ENCODE peak calls at places on chromosomes 6 and 20, in six cellular contexts. One of them, this sample, is unnamed.

GRCh38 chr20:43949248-43949647 is 34.6 kb downstream of the TOX2 start:
- DNase-seq in IMR-90: no peak
- DNase-seq in bronchial epithelial cell: no peak
- DNase-seq in lower lobe of right lung: no peak
- DNase-seq in fibroblast of mammary gland: no peak
- DNase-seq in HepG2: no peak
- DNase-seq in this sample: no peak

GRCh38 chr6:132725471-132725870 is 11.6 kb upstream of the VNN1 start:
- DNase-seq in IMR-90: no peak
- DNase-seq in bronchial epithelial cell: no peak
- DNase-seq in lower lobe of right lung: no peak
- DNase-seq in fibroblast of mammary gland: no peak
- DNase-seq in HepG2: no peak
- DNase-seq in this sample: no peak

GRCh38 chr20:19301843-19302242 is 89.4 kb downstream of the SLC24A3 start:
- DNase-seq in IMR-90: no peak
- DNase-seq in bronchial epithelial cell: peak
- DNase-seq in lower lobe of right lung: no peak
- DNase-seq in fibroblast of mammary gland: no peak
- DNase-seq in HepG2: no peak
- DNase-seq in this sample: no peak

GRCh38 chr6:30227763-30228487 is 14.7 kb upstream of the TRIM26 start:
- DNase-seq in IMR-90: no peak
- DNase-seq in bronchial epithelial cell: no peak
- DNase-seq in lower lobe of right lung: no peak
- DNase-seq in fibroblast of mammary gland: no peak
- DNase-seq in HepG2: no peak
- DNase-seq in this sample: no peak

GRCh38 chr6:158648682-158649131 is 1.1 kb upstream of the SYTL3 start:
- DNase-seq in IMR-90: peak
- DNase-seq in bronchial epithelial cell: peak
- DNase-seq in lower lobe of right lung: no peak
- DNase-seq in fibroblast of mammary gland: peak
- DNase-seq in HepG2: no peak
- DNase-seq in this sample: peak

GRCh38 chr6:2275207-2275891 is 29.9 kb upstream of the GMDS start:
- DNase-seq in IMR-90: peak
- DNase-seq in bronchial epithelial cell: no peak
- DNase-seq in lower lobe of right lung: no peak
- DNase-seq in fibroblast of mammary gland: peak
- DNase-seq in HepG2: no peak
- DNase-seq in this sample: peak

GRCh38 chr6:161353208-161353613 is 79.3 kb upstream of the AGPAT4 start:
- DNase-seq in IMR-90: no peak
- DNase-seq in bronchial epithelial cell: no peak
- DNase-seq in lower lobe of right lung: no peak
- DNase-seq in fibroblast of mammary gland: peak
- DNase-seq in HepG2: peak
- DNase-seq in this sample: peak

GRCh38 chr6:154113392-154113791 is 74.4 kb downstream of the OPRM1 start:
- DNase-seq in IMR-90: no peak
- DNase-seq in bronchial epithelial cell: peak
- DNase-seq in lower lobe of right lung: no peak
- DNase-seq in fibroblast of mammary gland: no peak
- DNase-seq in HepG2: no peak
- DNase-seq in this sample: no peak

GRCh38 chr6:141513830-141514229 is 618.9 kb upstream of the GJE1 start:
- DNase-seq in IMR-90: no peak
- DNase-seq in bronchial epithelial cell: no peak
- DNase-seq in lower lobe of right lung: no peak
- DNase-seq in fibroblast of mammary gland: peak
- DNase-seq in HepG2: no peak
- DNase-seq in this sample: peak

GRCh38 chr20:14566505-14566904 is 229.1 kb upstream of the FLRT3 start:
- DNase-seq in IMR-90: no peak
- DNase-seq in bronchial epithelial cell: no peak
- DNase-seq in lower lobe of right lung: no peak
- DNase-seq in fibroblast of mammary gland: peak
- DNase-seq in HepG2: no peak
- DNase-seq in this sample: peak

GRCh38 chr6:5695260-5696245 is 311.2 kb downstream of the NRN1 start:
- DNase-seq in IMR-90: peak
- DNase-seq in bronchial epithelial cell: peak
- DNase-seq in lower lobe of right lung: no peak
- DNase-seq in fibroblast of mammary gland: peak
- DNase-seq in HepG2: no peak
- DNase-seq in this sample: peak

GRCh38 chr6:82818727-82819126 is 246.9 kb downstream of the UBE3D start:
- DNase-seq in IMR-90: peak
- DNase-seq in bronchial epithelial cell: peak
- DNase-seq in lower lobe of right lung: no peak
- DNase-seq in fibroblast of mammary gland: peak
- DNase-seq in HepG2: no peak
- DNase-seq in this sample: peak

GRCh38 chr6:161091972-161092701 is 100.6 kb downstream of the MAP3K4 start:
- DNase-seq in IMR-90: peak
- DNase-seq in bronchial epithelial cell: peak
- DNase-seq in lower lobe of right lung: no peak
- DNase-seq in fibroblast of mammary gland: peak
- DNase-seq in HepG2: no peak
- DNase-seq in this sample: peak

DNA sequence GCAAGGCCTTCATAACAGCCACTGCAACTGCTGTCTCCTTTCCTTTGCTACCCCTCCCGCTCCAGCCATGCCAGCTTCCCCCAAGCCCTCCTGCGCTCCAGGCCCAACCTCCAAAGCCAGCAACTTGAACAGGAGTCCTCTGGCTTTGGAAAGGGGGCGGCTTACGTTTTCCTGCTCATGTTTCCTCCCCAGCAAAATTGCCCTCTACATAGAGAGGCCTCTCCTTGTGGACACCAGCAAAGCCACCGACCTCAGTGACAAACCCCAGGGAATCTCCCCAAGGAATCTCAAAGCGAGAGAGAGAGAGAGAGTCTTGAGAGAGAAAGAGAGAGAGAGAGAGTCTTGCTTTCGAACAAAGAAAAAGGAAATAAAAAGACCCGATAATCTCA is 354 bp upstream of the BTN2A1 start:
- DNase-seq in IMR-90: no peak
- DNase-seq in bronchial epithelial cell: no peak
- DNase-seq in lower lobe of right lung: no peak
- DNase-seq in fibroblast of mammary gland: no peak
- DNase-seq in HepG2: no peak
- DNase-seq in this sample: no peak
- H3K4me3 ChIP-seq in IMR-90: peak
- H3K4me3 ChIP-seq in bronchial epithelial cell: no peak
- H3K4me3 ChIP-seq in lower lobe of right lung: peak
- H3K4me3 ChIP-seq in fibroblast of mammary gland: peak
- H3K4me3 ChIP-seq in HepG2: peak
- H3K4me3 ChIP-seq in this sample: no peak

GRCh38 chr6:109184638-109185037 is 89.3 kb downstream of the CEP57L1 start:
- DNase-seq in IMR-90: no peak
- DNase-seq in bronchial epithelial cell: no peak
- DNase-seq in lower lobe of right lung: no peak
- DNase-seq in fibroblast of mammary gland: no peak
- DNase-seq in HepG2: no peak
- DNase-seq in this sample: no peak

GRCh38 chr6:109186012-109186411 is 90.7 kb downstream of the CEP57L1 start:
- DNase-seq in IMR-90: no peak
- DNase-seq in bronchial epithelial cell: peak
- DNase-seq in lower lobe of right lung: no peak
- DNase-seq in fibroblast of mammary gland: no peak
- DNase-seq in HepG2: no peak
- DNase-seq in this sample: no peak

GRCh38 chr6:109187399-109188114 is 92.2 kb downstream of the CEP57L1 start:
- DNase-seq in IMR-90: peak
- DNase-seq in bronchial epithelial cell: peak
- DNase-seq in lower lobe of right lung: peak
- DNase-seq in fibroblast of mammary gland: peak
- DNase-seq in HepG2: peak
- DNase-seq in this sample: peak

GRCh38 chr6:109192865-109193264 is 97.6 kb downstream of the CEP57L1 start:
- DNase-seq in IMR-90: no peak
- DNase-seq in bronchial epithelial cell: no peak
- DNase-seq in lower lobe of right lung: no peak
- DNase-seq in fibroblast of mammary gland: no peak
- DNase-seq in HepG2: no peak
- DNase-seq in this sample: no peak

GRCh38 chr6:109188115-109188411 is 92.8 kb downstream of the CEP57L1 start:
- DNase-seq in IMR-90: no peak
- DNase-seq in bronchial epithelial cell: no peak
- DNase-seq in lower lobe of right lung: no peak
- DNase-seq in fibroblast of mammary gland: no peak
- DNase-seq in HepG2: no peak
- DNase-seq in this sample: no peak
- TF ChIP-seq CTCF in IMR-90: no peak
- TF ChIP-seq CTCF in bronchial epithelial cell: no peak
- TF ChIP-seq CTCF in lower lobe of right lung: peak
- TF ChIP-seq CTCF in fibroblast of mammary gland: no peak
- TF ChIP-seq CTCF in HepG2: no peak
- TF ChIP-seq CTCF in this sample: no peak

DNA sequence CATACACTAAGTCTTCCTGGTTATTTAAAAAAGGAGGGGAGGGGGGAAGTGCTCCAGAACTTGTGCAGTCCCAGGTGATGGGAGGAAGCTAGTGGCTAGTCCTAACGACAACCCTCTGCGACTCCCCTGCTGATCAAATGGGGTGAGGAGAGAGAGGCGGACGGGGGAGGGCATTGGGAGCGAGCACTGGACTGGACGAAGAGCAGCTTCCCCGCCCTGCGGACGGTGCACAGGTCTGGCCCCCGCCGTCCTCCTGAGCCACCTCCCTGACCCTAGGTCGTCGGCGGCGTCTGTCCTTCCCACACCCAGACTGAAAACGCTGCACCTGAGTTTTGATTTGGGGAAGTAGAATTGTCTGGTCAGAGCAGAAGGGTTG is 2.2 kb upstream of the OLIG3 start:
- DNase-seq in IMR-90: no peak
- DNase-seq in bronchial epithelial cell: no peak
- DNase-seq in lower lobe of right lung: no peak
- DNase-seq in fibroblast of mammary gland: no peak
- DNase-seq in HepG2: no peak
- DNase-seq in this sample: no peak
- H3K4me3 ChIP-seq in IMR-90: no peak
- H3K4me3 ChIP-seq in bronchial epithelial cell: no peak
- H3K4me3 ChIP-seq in lower lobe of right lung: no peak
- H3K4me3 ChIP-seq in fibroblast of mammary gland: no peak
- H3K4me3 ChIP-seq in HepG2: no peak
- H3K4me3 ChIP-seq in this sample: no peak

DNA sequence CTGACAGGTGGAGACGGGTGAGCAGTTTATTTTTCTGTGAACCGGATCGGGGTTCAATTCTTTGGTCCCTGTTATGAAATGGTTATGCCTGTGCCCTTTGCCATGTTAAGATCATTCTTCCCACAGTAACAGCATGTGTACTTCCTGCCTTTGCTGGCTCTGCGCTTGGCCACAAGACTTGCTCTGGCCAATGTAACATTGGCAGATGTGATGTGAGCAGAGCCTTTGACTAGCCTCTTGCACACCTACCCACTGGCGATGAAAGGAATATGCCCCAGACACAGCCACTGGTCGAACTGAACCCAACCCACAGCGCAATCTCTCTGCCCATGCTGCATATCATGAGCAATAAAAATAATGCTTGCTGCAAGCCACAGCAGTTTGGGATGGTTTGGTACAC is 31.9 kb downstream of the JAG1 start:
- DNase-seq in IMR-90: no peak
- DNase-seq in bronchial epithelial cell: no peak
- DNase-seq in lower lobe of right lung: no peak
- DNase-seq in fibroblast of mammary gland: no peak
- DNase-seq in HepG2: no peak
- DNase-seq in this sample: no peak
- TF ChIP-seq CTCF in IMR-90: no peak
- TF ChIP-seq CTCF in bronchial epithelial cell: no peak
- TF ChIP-seq CTCF in lower lobe of right lung: no peak
- TF ChIP-seq CTCF in fibroblast of mammary gland: no peak
- TF ChIP-seq CTCF in HepG2: no peak
- TF ChIP-seq CTCF in this sample: no peak

GRCh38 chr6:138691595-138692057 is 81.9 kb upstream of the CCDC28A start:
- DNase-seq in IMR-90: peak
- DNase-seq in bronchial epithelial cell: peak
- DNase-seq in lower lobe of right lung: no peak
- DNase-seq in fibroblast of mammary gland: peak
- DNase-seq in HepG2: peak
- DNase-seq in this sample: peak

GRCh38 chr6:138692058-138692977 is 81.3 kb upstream of the CCDC28A start:
- DNase-seq in IMR-90: peak
- DNase-seq in bronchial epithelial cell: no peak
- DNase-seq in lower lobe of right lung: peak
- DNase-seq in fibroblast of mammary gland: peak
- DNase-seq in HepG2: peak
- DNase-seq in this sample: peak

GRCh38 chr6:138692978-138693909 is 80.3 kb upstream of the CCDC28A start:
- DNase-seq in IMR-90: peak
- DNase-seq in bronchial epithelial cell: peak
- DNase-seq in lower lobe of right lung: peak
- DNase-seq in fibroblast of mammary gland: peak
- DNase-seq in HepG2: peak
- DNase-seq in this sample: peak

GRCh38 chr6:138690975-138691594 is 82.5 kb upstream of the CCDC28A start:
- DNase-seq in IMR-90: peak
- DNase-seq in bronchial epithelial cell: no peak
- DNase-seq in lower lobe of right lung: no peak
- DNase-seq in fibroblast of mammary gland: no peak
- DNase-seq in HepG2: no peak
- DNase-seq in this sample: no peak

GRCh38 chr6:138695193-138695592 is 78.4 kb upstream of the CCDC28A start:
- DNase-seq in IMR-90: no peak
- DNase-seq in bronchial epithelial cell: peak
- DNase-seq in lower lobe of right lung: no peak
- DNase-seq in fibroblast of mammary gland: peak
- DNase-seq in HepG2: no peak
- DNase-seq in this sample: peak
- H3K4me3 ChIP-seq in IMR-90: no peak
- H3K4me3 ChIP-seq in bronchial epithelial cell: no peak
- H3K4me3 ChIP-seq in lower lobe of right lung: no peak
- H3K4me3 ChIP-seq in fibroblast of mammary gland: no peak
- H3K4me3 ChIP-seq in HepG2: no peak
- H3K4me3 ChIP-seq in this sample: no peak

GRCh38 chr20:50112512-50113419 is at the start of gene UBE2V1:
- DNase-seq in IMR-90: peak
- DNase-seq in bronchial epithelial cell: peak
- DNase-seq in lower lobe of right lung: peak
- DNase-seq in fibroblast of mammary gland: peak
- DNase-seq in HepG2: peak
- DNase-seq in this sample: peak
- TF ChIP-seq CTCF in IMR-90: no peak
- TF ChIP-seq CTCF in bronchial epithelial cell: peak
- TF ChIP-seq CTCF in lower lobe of right lung: peak
- TF ChIP-seq CTCF in fibroblast of mammary gland: peak
- TF ChIP-seq CTCF in HepG2: peak
- TF ChIP-seq CTCF in this sample: peak